ENCODE peak calls at places on chromosomes 3 and 15, in four cellular contexts. One of them, this sample, is unnamed.
A peak's percentile ranks its signal among the peaks of the same experiment; 100 is the strongest.

GRCh38 chr3:127083778-127084355 is 101.0 kb downstream of the PLXNA1 start:
- DNase-seq in kidney: peak; percentile 18
- DNase-seq in left ventricle myocardium inferior: no peak
- DNase-seq in transverse colon: no peak
- DNase-seq in this sample: no peak

GRCh38 chr3:56917740-56918568 is 116.2 kb upstream of the ARHGEF3 start:
- DNase-seq in left ventricle myocardium inferior: no peak
- DNase-seq in kidney: no peak
- DNase-seq in transverse colon: peak; percentile 39
- DNase-seq in this sample: no peak

GRCh38 chr3:46878796-46879436 is 1.4 kb downstream of the PTH1R start:
- DNase-seq in transverse colon: no peak
- DNase-seq in kidney: peak; percentile 92
- DNase-seq in left ventricle myocardium inferior: no peak
- DNase-seq in this sample: no peak

GRCh38 chr15:99651023-99651807 is 82.0 kb downstream of the LYSMD4 start:
- DNase-seq in transverse colon: no peak
- DNase-seq in kidney: no peak
- DNase-seq in left ventricle myocardium inferior: no peak
- DNase-seq in this sample: peak; percentile 80

GRCh38 chr3:4466783-4467521 is at the start of gene SUMF1:
- DNase-seq in left ventricle myocardium inferior: peak; percentile 77
- DNase-seq in kidney: peak; percentile 93
- DNase-seq in transverse colon: peak; percentile 83
- DNase-seq in this sample: peak; percentile 46

GRCh38 chr3:128506721-128507120 is 13.7 kb upstream of the GATA2 start:
- DNase-seq in left ventricle myocardium inferior: no peak
- DNase-seq in transverse colon: no peak
- DNase-seq in kidney: no peak
- DNase-seq in this sample: no peak

GRCh38 chr3:183472155-183472554 is 43.7 kb upstream of the MCF2L2 start:
- DNase-seq in transverse colon: no peak
- DNase-seq in kidney: no peak
- DNase-seq in left ventricle myocardium inferior: no peak
- DNase-seq in this sample: no peak

GRCh38 chr3:118842147-118842863 is 192.3 kb downstream of the IGSF11 start:
- DNase-seq in kidney: no peak
- DNase-seq in transverse colon: no peak
- DNase-seq in left ventricle myocardium inferior: no peak
- DNase-seq in this sample: peak; percentile 6

GRCh38 chr15:52441846-52442245 is 86.8 kb downstream of the MYO5A start:
- DNase-seq in left ventricle myocardium inferior: no peak
- DNase-seq in kidney: no peak
- DNase-seq in transverse colon: no peak
- DNase-seq in this sample: no peak

GRCh38 chr15:74319596-74320357 is 47.7 kb downstream of the CYP11A1 start:
- DNase-seq in left ventricle myocardium inferior: peak; percentile 48
- DNase-seq in kidney: no peak
- DNase-seq in transverse colon: no peak
- DNase-seq in this sample: no peak

GRCh38 chr3:76872999-76873398 is 166.9 kb upstream of the ROBO2 start:
- DNase-seq in kidney: no peak
- DNase-seq in transverse colon: no peak
- DNase-seq in left ventricle myocardium inferior: no peak
- DNase-seq in this sample: no peak

GRCh38 chr3:38004415-38005075 is 14.0 kb downstream of the VILL start:
- DNase-seq in left ventricle myocardium inferior: peak; percentile 79
- DNase-seq in transverse colon: peak; percentile 94
- DNase-seq in kidney: peak; percentile 79
- DNase-seq in this sample: peak; percentile 58

GRCh38 chr3:137761563-137762503 is 2.3 kb upstream of the SOX14 start:
- DNase-seq in kidney: peak; percentile 64
- DNase-seq in left ventricle myocardium inferior: no peak
- DNase-seq in transverse colon: no peak
- DNase-seq in this sample: no peak

GRCh38 chr3:138921316-138922292 is 25.3 kb downstream of the FOXL2 start:
- DNase-seq in left ventricle myocardium inferior: no peak
- DNase-seq in transverse colon: no peak
- DNase-seq in kidney: peak; percentile 79
- DNase-seq in this sample: peak; percentile 62

GRCh38 chr15:41474436-41474835 is 19.2 kb upstream of the ITPKA start:
- DNase-seq in transverse colon: peak; percentile 36
- DNase-seq in left ventricle myocardium inferior: no peak
- DNase-seq in kidney: no peak
- DNase-seq in this sample: no peak

GRCh38 chr3:94062513-94063404 is at the start of the genes DHFR2 and NSUN3:
- DNase-seq in left ventricle myocardium inferior: peak; percentile 90
- DNase-seq in kidney: peak; percentile 95
- DNase-seq in transverse colon: peak; percentile 93
- DNase-seq in this sample: peak; percentile 97

GRCh38 chr15:70632079-70632850 is 131.1 kb downstream of the UACA start:
- DNase-seq in kidney: no peak
- DNase-seq in left ventricle myocardium inferior: no peak
- DNase-seq in transverse colon: no peak
- DNase-seq in this sample: peak; percentile 35

GRCh38 chr3:175273573-175273972 is 414.4 kb downstream of the NAALADL2 start:
- DNase-seq in transverse colon: no peak
- DNase-seq in kidney: no peak
- DNase-seq in left ventricle myocardium inferior: no peak
- DNase-seq in this sample: no peak

GRCh38 chr3:189907803-189908202 is 212.9 kb downstream of the P3H2 start:
- DNase-seq in transverse colon: no peak
- DNase-seq in kidney: no peak
- DNase-seq in left ventricle myocardium inferior: no peak
- DNase-seq in this sample: no peak

GRCh38 chr15:67177750-67178149 is 76.7 kb downstream of the AAGAB start:
- DNase-seq in transverse colon: no peak
- DNase-seq in kidney: no peak
- DNase-seq in left ventricle myocardium inferior: no peak
- DNase-seq in this sample: no peak

GRCh38 chr3:45545476-45545875 is 49.1 kb upstream of the LIMD1 start:
- DNase-seq in left ventricle myocardium inferior: no peak
- DNase-seq in transverse colon: no peak
- DNase-seq in kidney: peak; percentile 81
- DNase-seq in this sample: no peak

GRCh38 chr3:65537109-65537508 is 501.6 kb downstream of the MAGI1 start:
- DNase-seq in left ventricle myocardium inferior: no peak
- DNase-seq in kidney: no peak
- DNase-seq in transverse colon: no peak
- DNase-seq in this sample: no peak
- H3K4me1 ChIP-seq in left ventricle myocardium inferior: peaks cover 63% of the 10 kb centered on the region
- H3K4me1 ChIP-seq in kidney: no peaks in the 10 kb centered on the region
- H3K4me1 ChIP-seq in transverse colon: no peaks in the 10 kb centered on the region
- H3K4me1 ChIP-seq in this sample: no peaks in the 10 kb centered on the region

GRCh38 chr3:179272385-179272784 is 21.5 kb upstream of the KCNMB3 start:
- DNase-seq in transverse colon: no peak
- DNase-seq in left ventricle myocardium inferior: no peak
- DNase-seq in kidney: no peak
- DNase-seq in this sample: no peak
- TF ChIP-seq CTCF in transverse colon: peak; percentile 4
- TF ChIP-seq CTCF in left ventricle myocardium inferior: peak; percentile 43
- TF ChIP-seq CTCF in kidney: no peak
- TF ChIP-seq CTCF in this sample: peak; percentile 51

GRCh38 chr15:25785643-25786029 is 77.5 kb downstream of the ATP10A start:
- DNase-seq in kidney: peak; percentile 50
- DNase-seq in left ventricle myocardium inferior: no peak
- DNase-seq in transverse colon: no peak
- DNase-seq in this sample: no peak
- H3K4me1 ChIP-seq in kidney: no peaks in the 10 kb centered on the region
- H3K4me1 ChIP-seq in left ventricle myocardium inferior: peaks cover 23% of the 10 kb centered on the region
- H3K4me1 ChIP-seq in transverse colon: peaks cover 21% of the 10 kb centered on the region
- H3K4me1 ChIP-seq in this sample: no peaks in the 10 kb centered on the region

GRCh38 chr3:8767667-8768363 is 1.6 kb downstream of the OXTR start:
- DNase-seq in kidney: no peak
- DNase-seq in transverse colon: peak; percentile 32
- DNase-seq in left ventricle myocardium inferior: no peak
- DNase-seq in this sample: peak; percentile 69
- TF ChIP-seq CTCF in kidney: peak; percentile 1
- TF ChIP-seq CTCF in transverse colon: peak; percentile 12
- TF ChIP-seq CTCF in left ventricle myocardium inferior: peak; percentile 40
- TF ChIP-seq CTCF in this sample: peak; percentile 70

DNA sequence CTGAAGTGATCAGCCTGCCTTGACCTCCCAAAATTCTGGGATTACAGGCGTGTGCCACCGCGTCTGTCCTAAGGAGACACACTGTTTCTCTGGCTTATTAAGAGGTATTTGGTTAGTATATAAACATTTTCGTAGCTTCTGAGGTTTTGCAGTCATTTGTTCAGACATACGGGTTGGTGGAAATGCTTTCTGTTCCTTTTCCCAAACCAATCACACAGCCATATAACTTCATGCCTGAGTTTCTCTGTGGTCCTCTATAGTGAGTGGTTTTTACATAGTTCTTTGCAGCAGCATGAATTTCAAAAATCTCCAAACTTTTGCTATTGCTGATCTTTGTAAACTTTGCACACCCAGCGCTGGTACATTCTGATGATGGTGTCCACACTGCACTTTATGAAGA is 100.5 kb downstream of the AKAP13 start:
- DNase-seq in left ventricle myocardium inferior: no peak
- DNase-seq in kidney: no peak
- DNase-seq in transverse colon: no peak
- DNase-seq in this sample: no peak
- H3K4me1 ChIP-seq in left ventricle myocardium inferior: peaks cover 96% of the 10 kb centered on the region
- H3K4me1 ChIP-seq in kidney: peaks cover 18% of the 10 kb centered on the region
- H3K4me1 ChIP-seq in transverse colon: peaks cover 14% of the 10 kb centered on the region
- H3K4me1 ChIP-seq in this sample: peaks cover 59% of the 10 kb centered on the region

GRCh38 chr15:40106203-40107161 is 2.2 kb downstream of the BMF start:
- DNase-seq in kidney: no peak
- DNase-seq in left ventricle myocardium inferior: peak; percentile 69
- DNase-seq in transverse colon: peak; percentile 85
- DNase-seq in this sample: peak; percentile 65
- TF ChIP-seq CTCF in kidney: no peak
- TF ChIP-seq CTCF in left ventricle myocardium inferior: no peak
- TF ChIP-seq CTCF in transverse colon: peak; percentile 8
- TF ChIP-seq CTCF in this sample: peak; percentile 51